ENCODE peak calls at places on chromosomes 16 and 17, in six cellular contexts. X is stimulated activated naive CD8-positive, alpha-beta T cell treated with anti-CD3 and anti-CD28 coated beads, Interleukin-15, Interleukin-2, amounts not matched to agents 100 U/mL and 50 U/mL, for 24 hours; D is activated naive CD8-positive, alpha-beta T cell treated with anti-CD3 and anti-CD28 coated beads for 36 hours; R is effector CD8-positive, alpha-beta T cell; C is hippocampal formation; B is GM23248. K is an unnamed sample.

GRCh38 chr17:83100220-83100852 is 20.9 kb downstream of the METRNL start:
- DNase-seq in X (no peak), D (no peak), R (no peak), C (no peak), B (peak; percentile 70), K (no peak)

GRCh38 chr16:47967374-47967773 is 188.4 kb downstream of the ABCC12 start:
- DNase-seq in X (no peak), D (no peak), R (no peak), C (no peak), B (no peak), K (no peak)

GRCh38 chr17:3531266-3532101 is 26.1 kb downstream of the TRPV3 start:
- DNase-seq in X (no peak), D (no peak), R (no peak), C (peak; percentile 97), B (no peak), K (no peak)

GRCh38 chr16:57196276-57196675 is 10.1 kb downstream of the RSPRY1 start:
- DNase-seq in X (no peak), D (no peak), R (no peak), C (peak; percentile 16), B (no peak), K (no peak)

GRCh38 chr17:61784510-61784909 is 78.8 kb downstream of the BRIP1 start:
- DNase-seq in X (no peak), D (no peak), R (no peak), C (no peak), B (no peak), K (no peak)

GRCh38 chr17:19320876-19321275 is 41.6 kb downstream of the B9D1 start:
- DNase-seq in X (no peak), D (no peak), R (no peak), C (no peak), B (no peak), K (no peak)

GRCh38 chr16:84643180-84643583 is 5.1 kb upstream of the KLHL36 start:
- DNase-seq in X (no peak), D (no peak), R (no peak), C (no peak), B (peak; percentile 94), K (no peak)

GRCh38 chr16:15907863-15908478 is 19.6 kb upstream of the CEP20 start:
- DNase-seq in X (peak; percentile 52), D (peak; percentile 57), R (no peak), C (no peak), B (peak; percentile 26), K (peak; percentile 88)

GRCh38 chr16:886802-887731 is 83.7 kb downstream of the LMF1 start:
- DNase-seq in X (no peak), D (no peak), R (no peak), C (no peak), B (no peak), K (no peak)

GRCh38 chr17:81398170-81398854 is 3.1 kb downstream of the BAHCC1 start:
- DNase-seq in X (no peak), D (no peak), R (no peak), C (no peak), B (no peak), K (no peak)

GRCh38 chr16:82980810-82981209 is 354.0 kb downstream of the CDH13 start:
- DNase-seq in X (no peak), D (no peak), R (no peak), C (no peak), B (no peak), K (no peak)

GRCh38 chr17:48385303-48385702 is 44.7 kb downstream of the SKAP1 start:
- DNase-seq in X (no peak), D (no peak), R (no peak), C (no peak), B (no peak), K (no peak)

GRCh38 chr17:27158390-27158789 is 135.5 kb upstream of the WSB1 start:
- DNase-seq in X (no peak), D (no peak), R (no peak), C (no peak), B (no peak), K (no peak)

GRCh38 chr17:17351901-17352781 is 49.0 kb downstream of the NT5M start:
- DNase-seq in X (no peak), D (no peak), R (no peak), C (no peak), B (peak; percentile 69), K (no peak)

GRCh38 chr17:8405499-8406016 is 7.9 kb upstream of the RNF222 start:
- DNase-seq in X (no peak), D (no peak), R (no peak), C (no peak), B (no peak), K (no peak)

GRCh38 chr17:63611354-63611753 is 10.7 kb downstream of the TACO1 start:
- DNase-seq in X (no peak), D (no peak), R (no peak), C (no peak), B (no peak), K (no peak)

GRCh38 chr17:58205936-58206335 is 13.1 kb downstream of the MKS1 start:
- DNase-seq in X (no peak), D (no peak), R (no peak), C (no peak), B (no peak), K (no peak)

GRCh38 chr17:5973410-5973809 is 96.8 kb upstream of the WSCD1 start:
- DNase-seq in X (no peak), D (no peak), R (no peak), C (no peak), B (no peak), K (no peak)

GRCh38 chr17:78367193-78367592 is 7.3 kb upstream of the SOCS3 start:
- DNase-seq in X (no peak), D (no peak), R (no peak), C (no peak), B (no peak), K (no peak)

GRCh38 chr16:51151951-51152663 is 1.0 kb upstream of the SALL1 start:
- DNase-seq in X (no peak), D (no peak), R (no peak), C (peak; percentile 93), B (peak; percentile 94), K (peak; percentile 57)

GRCh38 chr17:14953405-14953804 is 311.7 kb downstream of the PMP22 start:
- DNase-seq in X (no peak), D (no peak), R (no peak), C (no peak), B (no peak), K (no peak)

GRCh38 chr17:41171881-41172280 is 3.9 kb upstream of the KRTAP4-3 start:
- DNase-seq in X (no peak), D (no peak), R (no peak), C (no peak), B (peak; percentile 65), K (no peak)

GRCh38 chr16:23499801-23500200 is 10.5 kb downstream of the GGA2 start:
- DNase-seq in X (no peak), D (no peak), R (no peak), C (no peak), B (no peak), K (no peak)

GRCh38 chr17:10738516-10739258 is 8.9 kb upstream of the TMEM220 start:
- DNase-seq in X (no peak), D (no peak), R (no peak), C (no peak), B (peak; percentile 22), K (no peak)

GRCh38 chr16:86229866-86230656 is 280.3 kb upstream of the FOXF1 start:
- DNase-seq in X (no peak), D (no peak), R (no peak), C (no peak), B (no peak), K (no peak)

GRCh38 chr17:55795098-55795497 is 44.2 kb downstream of the PCTP start:
- DNase-seq in X (no peak), D (no peak), R (no peak), C (no peak), B (no peak), K (no peak)

GRCh38 chr17:77352996-77353395 is 212.2 kb downstream of the SEC14L1 start:
- DNase-seq in X (peak; percentile 2), D (no peak), R (no peak), C (no peak), B (no peak), K (no peak)

GRCh38 chr17:69954241-69954933 is 120.6 kb upstream of the KCNJ16 start:
- DNase-seq in X (no peak), D (no peak), R (no peak), C (no peak), B (no peak), K (no peak)

GRCh38 chr16:18983565-18984424 is at the start of gene TMC7:
- DNase-seq in X (peak; percentile 60), D (peak; percentile 47), R (no peak), C (peak; percentile 89), B (peak; percentile 93), K (peak; percentile 66)

GRCh38 chr16:52069866-52070265 is 477.1 kb downstream of the TOX3 start:
- DNase-seq in X (no peak), D (no peak), R (no peak), C (peak; percentile 85), B (peak; percentile 43), K (no peak)

GRCh38 chr17:78249836-78250806 is 18.7 kb downstream of the TMEM235 start:
- DNase-seq in X (no peak), D (no peak), R (no peak), C (no peak), B (no peak), K (no peak)

GRCh38 chr16:89334461-89334860 is 117.0 kb downstream of the ZNF778 start:
- DNase-seq in X (no peak), D (no peak), R (no peak), C (no peak), B (no peak), K (no peak)

GRCh38 chr16:68146583-68146982 is 61.4 kb downstream of the NFATC3 start:
- DNase-seq in X (no peak), D (no peak), R (no peak), C (no peak), B (peak; percentile 42), K (no peak)